ENCODE peak calls at places on chromosomes 13 and 19, in nine cellular contexts. C is adrenal gland; H is IMR-90; J is NCI-H2227 treated with DMSO at 0.1 percent for 48 hours; K is OCI-LY7; R is stimulated activated naive CD8-positive, alpha-beta T cell treated with anti-CD3 and anti-CD28 coated beads, Interleukin-15, amount 100 ng/mL, for 72 hours; V is frontal cortex; W is fibroblast of mammary gland; B is ELR. U is an unnamed sample.

GRCh38 chr19:57672466-57672865 is 3.7 kb downstream of the ZSCAN4 start:
- DNase-seq in C (no peak), H (no peak), J (no peak), K (no peak), R (no peak), V (no peak), W (no peak), B (no peak), U (no peak)

GRCh38 chr19:11047856-11048255 is 41.4 kb upstream of the LDLR start:
- DNase-seq in C (no peak), H (no peak), J (no peak), K (peak), R (no peak), V (no peak), W (no peak), B (no peak), U (no peak)

GRCh38 chr13:30846844-30847243 is 59.2 kb upstream of the MEDAG start:
- DNase-seq in C (no peak), H (no peak), J (no peak), K (no peak), R (no peak), V (no peak), W (no peak), B (no peak), U (no peak)

GRCh38 chr13:29162638-29163037 is 342.5 kb downstream of the MTUS2 start:
- DNase-seq in C (no peak), H (no peak), J (no peak), K (no peak), R (no peak), V (peak), W (no peak), B (peak), U (no peak)

GRCh38 chr13:74114202-74114601 is 20.0 kb downstream of the KLF12 start:
- DNase-seq in C (no peak), H (peak), J (no peak), K (no peak), R (no peak), V (no peak), W (peak), B (peak), U (no peak)

GRCh38 chr19:34832581-34833112 is 59.6 kb upstream of the ZNF599 start:
- DNase-seq in C (no peak), H (no peak), J (no peak), K (no peak), R (no peak), V (no peak), W (no peak), B (no peak), U (no peak)

GRCh38 chr19:670609-671075 is 5.5 kb upstream of the FSTL3 start:
- DNase-seq in C (no peak), H (no peak), J (no peak), K (no peak), R (no peak), V (no peak), W (no peak), B (peak), U (no peak)

GRCh38 chr13:94174009-94174408 is 305.5 kb downstream of the DCT start:
- DNase-seq in C (no peak), H (no peak), J (no peak), K (no peak), R (no peak), V (no peak), W (no peak), B (no peak), U (no peak)

GRCh38 chr13:55999709-56000108 is 1141.0 kb upstream of the PRR20A start:
- DNase-seq in C (no peak), H (no peak), J (no peak), K (no peak), R (no peak), V (no peak), W (no peak), B (no peak), U (no peak)

GRCh38 chr19:46080561-46080960 is 39.8 kb upstream of the IGFL4 start:
- DNase-seq in C (peak), H (peak), J (no peak), K (no peak), R (no peak), V (no peak), W (peak), B (peak), U (peak)